ENCODE peak calls at places on chromosome 13, in four cellular contexts. One of them, this sample, is unnamed.

GRCh38 chr13:43959291-43959690 is 79.6 kb downstream of the LACC1 start:
- DNase-seq in HepG2: no peak
- DNase-seq in GM12878: no peak
- DNase-seq in H1: no peak
- DNase-seq in this sample: no peak

GRCh38 chr13:80881495-80882482 is 540.9 kb upstream of the SPRY2 start:
- DNase-seq in HepG2: no peak
- DNase-seq in GM12878: no peak
- DNase-seq in H1: no peak
- DNase-seq in this sample: peak; percentile 6

GRCh38 chr13:19632915-19633339 is 532 bp upstream of the MPHOSPH8 start:
- DNase-seq in HepG2: no peak
- DNase-seq in GM12878: no peak
- DNase-seq in H1: no peak
- DNase-seq in this sample: no peak

GRCh38 chr13:75316427-75316826 is 165.5 kb downstream of the TBC1D4 start:
- DNase-seq in HepG2: no peak
- DNase-seq in GM12878: no peak
- DNase-seq in H1: no peak
- DNase-seq in this sample: no peak

GRCh38 chr13:80035096-80035495 is 305.8 kb downstream of the SPRY2 start:
- DNase-seq in HepG2: no peak
- DNase-seq in GM12878: no peak
- DNase-seq in H1: no peak
- DNase-seq in this sample: no peak

GRCh38 chr13:50685491-50685890 is 158.0 kb downstream of the DLEU7 start:
- DNase-seq in HepG2: no peak
- DNase-seq in GM12878: no peak
- DNase-seq in H1: no peak
- DNase-seq in this sample: no peak

GRCh38 chr13:78147905-78148304 is 229.3 kb upstream of the EDNRB start:
- DNase-seq in HepG2: no peak
- DNase-seq in GM12878: no peak
- DNase-seq in H1: no peak
- DNase-seq in this sample: no peak

GRCh38 chr13:69077267-69077666 is 1030.4 kb upstream of the ATXN8OS start:
- DNase-seq in HepG2: no peak
- DNase-seq in GM12878: no peak
- DNase-seq in H1: no peak
- DNase-seq in this sample: no peak

GRCh38 chr13:91574756-91575155 is 176.3 kb downstream of the GPC5 start:
- DNase-seq in HepG2: no peak
- DNase-seq in GM12878: no peak
- DNase-seq in H1: no peak
- DNase-seq in this sample: no peak

GRCh38 chr13:43348397-43348796 is 325.0 kb downstream of the DNAJC15 start:
- DNase-seq in HepG2: no peak
- DNase-seq in GM12878: no peak
- DNase-seq in H1: no peak
- DNase-seq in this sample: no peak

GRCh38 chr13:75405976-75406703 is 75.8 kb downstream of the TBC1D4 start:
- DNase-seq in HepG2: no peak
- DNase-seq in GM12878: no peak
- DNase-seq in H1: no peak
- DNase-seq in this sample: no peak

GRCh38 chr13:30103161-30103858 is 204.0 kb downstream of the KATNAL1 start:
- DNase-seq in HepG2: no peak
- DNase-seq in GM12878: no peak
- DNase-seq in H1: no peak
- DNase-seq in this sample: no peak

GRCh38 chr13:73765651-73766384 is 368.4 kb downstream of the KLF12 start:
- DNase-seq in HepG2: peak; percentile 75
- DNase-seq in GM12878: no peak
- DNase-seq in H1: peak; percentile 57
- DNase-seq in this sample: no peak

GRCh38 chr13:106286811-106287210 is 248.7 kb downstream of the EFNB2 start:
- DNase-seq in HepG2: no peak
- DNase-seq in GM12878: no peak
- DNase-seq in H1: no peak
- DNase-seq in this sample: no peak

GRCh38 chr13:30111810-30112209 is 195.5 kb downstream of the KATNAL1 start:
- DNase-seq in HepG2: peak; percentile 20
- DNase-seq in GM12878: no peak
- DNase-seq in H1: no peak
- DNase-seq in this sample: no peak

GRCh38 chr13:29359181-29359580 is 236.3 kb downstream of the SLC7A1 start:
- DNase-seq in HepG2: no peak
- DNase-seq in GM12878: no peak
- DNase-seq in H1: no peak
- DNase-seq in this sample: no peak

GRCh38 chr13:50543767-50544166 is 299.7 kb downstream of the DLEU7 start:
- DNase-seq in HepG2: no peak
- DNase-seq in GM12878: no peak
- DNase-seq in H1: no peak
- DNase-seq in this sample: no peak

GRCh38 chr13:109436841-109437240 is 349.5 kb downstream of the IRS2 start:
- DNase-seq in HepG2: no peak
- DNase-seq in GM12878: no peak
- DNase-seq in H1: no peak
- DNase-seq in this sample: no peak

GRCh38 chr13:61470801-61471200 is 55.2 kb upstream of the PCDH20 start:
- DNase-seq in HepG2: no peak
- DNase-seq in GM12878: no peak
- DNase-seq in H1: no peak
- DNase-seq in this sample: no peak

GRCh38 chr13:35389535-35389934 is 87.0 kb downstream of the MAB21L1 start:
- DNase-seq in HepG2: no peak
- DNase-seq in GM12878: no peak
- DNase-seq in H1: no peak
- DNase-seq in this sample: no peak

GRCh38 chr13:62185631-62186256 is 770.1 kb upstream of the PCDH20 start:
- DNase-seq in HepG2: no peak
- DNase-seq in GM12878: no peak
- DNase-seq in H1: no peak
- DNase-seq in this sample: no peak

GRCh38 chr13:104008571-104009435 is 942.6 kb upstream of the SLC10A2 start:
- DNase-seq in HepG2: no peak
- DNase-seq in GM12878: no peak
- DNase-seq in H1: no peak
- DNase-seq in this sample: no peak

GRCh38 chr13:77740931-77741586 is 43.6 kb downstream of the SLAIN1 start:
- DNase-seq in HepG2: no peak
- DNase-seq in GM12878: no peak
- DNase-seq in H1: no peak
- DNase-seq in this sample: no peak

GRCh38 chr13:23790591-23791170 is 98.5 kb downstream of the MIPEP start:
- DNase-seq in HepG2: no peak
- DNase-seq in GM12878: no peak
- DNase-seq in H1: no peak
- DNase-seq in this sample: no peak

GRCh38 chr13:78621086-78621485 is 17.7 kb upstream of the POU4F1 start:
- DNase-seq in HepG2: no peak
- DNase-seq in GM12878: no peak
- DNase-seq in H1: no peak
- DNase-seq in this sample: no peak

GRCh38 chr13:76725211-76725610 is 161.0 kb downstream of the KCTD12 start:
- DNase-seq in HepG2: no peak
- DNase-seq in GM12878: no peak
- DNase-seq in H1: no peak
- DNase-seq in this sample: no peak

GRCh38 chr13:59750860-59751259 is 412.9 kb downstream of the DIAPH3 start:
- DNase-seq in HepG2: no peak
- DNase-seq in GM12878: no peak
- DNase-seq in H1: peak; percentile 59
- DNase-seq in this sample: no peak

GRCh38 chr13:49932066-49932465 is 4.1 kb downstream of the SPRYD7 start:
- DNase-seq in HepG2: no peak
- DNase-seq in GM12878: no peak
- DNase-seq in H1: no peak
- DNase-seq in this sample: no peak

GRCh38 chr13:106376411-106377112 is 158.9 kb downstream of the EFNB2 start:
- DNase-seq in HepG2: no peak
- DNase-seq in GM12878: no peak
- DNase-seq in H1: no peak
- DNase-seq in this sample: no peak

GRCh38 chr13:60043262-60043661 is 120.5 kb downstream of the DIAPH3 start:
- DNase-seq in HepG2: no peak
- DNase-seq in GM12878: no peak
- DNase-seq in H1: no peak
- DNase-seq in this sample: no peak

GRCh38 chr13:98386632-98387031 is 190.3 kb downstream of the STK24 start:
- DNase-seq in HepG2: no peak
- DNase-seq in GM12878: no peak
- DNase-seq in H1: no peak
- DNase-seq in this sample: no peak

GRCh38 chr13:80337011-80337688 is 3.8 kb downstream of the SPRY2 start:
- DNase-seq in HepG2: no peak
- DNase-seq in GM12878: no peak
- DNase-seq in H1: no peak
- DNase-seq in this sample: no peak

GRCh38 chr13:73997964-73998363 is 136.2 kb downstream of the KLF12 start:
- DNase-seq in HepG2: no peak
- DNase-seq in GM12878: no peak
- DNase-seq in H1: no peak
- DNase-seq in this sample: no peak

GRCh38 chr13:53004605-53005004 is 24.0 kb upstream of the OLFM4 start:
- DNase-seq in HepG2: no peak
- DNase-seq in GM12878: no peak
- DNase-seq in H1: no peak
- DNase-seq in this sample: no peak

GRCh38 chr13:72726721-72727416 is 560 bp downstream of the MZT1 start:
- DNase-seq in HepG2: peak; percentile 36
- DNase-seq in GM12878: no peak
- DNase-seq in H1: no peak
- DNase-seq in this sample: peak; percentile 51

GRCh38 chr13:106213028-106213427 is 322.4 kb downstream of the EFNB2 start:
- DNase-seq in HepG2: no peak
- DNase-seq in GM12878: no peak
- DNase-seq in H1: no peak
- DNase-seq in this sample: no peak

GRCh38 chr13:111415216-111415615 is 94.8 kb downstream of the TEX29 start:
- DNase-seq in HepG2: no peak
- DNase-seq in GM12878: no peak
- DNase-seq in H1: no peak
- DNase-seq in this sample: no peak

GRCh38 chr13:44011036-44011435 is 131.3 kb downstream of the LACC1 start:
- DNase-seq in HepG2: no peak
- DNase-seq in GM12878: no peak
- DNase-seq in H1: no peak
- DNase-seq in this sample: no peak

DNA sequence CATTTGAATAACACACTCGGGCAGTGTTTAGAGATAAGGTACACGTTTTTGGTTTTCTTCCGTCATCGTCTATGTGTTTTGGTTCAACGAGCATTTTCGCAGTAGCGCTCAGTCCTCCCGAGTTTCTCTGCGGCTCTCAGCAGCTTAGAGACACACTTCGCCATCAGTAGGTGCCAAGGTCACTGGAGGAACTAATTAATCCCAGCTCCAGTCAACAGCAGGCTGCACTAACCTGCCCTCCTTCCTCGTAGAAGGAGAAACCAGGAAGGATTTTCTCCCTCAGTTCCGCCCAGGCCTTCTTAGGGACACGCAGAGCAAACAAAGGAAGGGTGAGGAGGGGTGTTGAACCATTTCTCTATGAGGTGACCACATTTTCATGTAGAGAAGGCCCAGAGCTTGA is 12.6 kb downstream of the MBNL2 start:
- DNase-seq in HepG2: no peak
- DNase-seq in GM12878: no peak
- DNase-seq in H1: no peak
- DNase-seq in this sample: no peak
- H3K27ac ChIP-seq in HepG2: peak overlapping the region; percentile 25
- H3K27ac ChIP-seq in GM12878: no peak overlapping the region
- H3K27ac ChIP-seq in H1: no peak overlapping the region
- H3K27ac ChIP-seq in this sample: no peak overlapping the region

DNA sequence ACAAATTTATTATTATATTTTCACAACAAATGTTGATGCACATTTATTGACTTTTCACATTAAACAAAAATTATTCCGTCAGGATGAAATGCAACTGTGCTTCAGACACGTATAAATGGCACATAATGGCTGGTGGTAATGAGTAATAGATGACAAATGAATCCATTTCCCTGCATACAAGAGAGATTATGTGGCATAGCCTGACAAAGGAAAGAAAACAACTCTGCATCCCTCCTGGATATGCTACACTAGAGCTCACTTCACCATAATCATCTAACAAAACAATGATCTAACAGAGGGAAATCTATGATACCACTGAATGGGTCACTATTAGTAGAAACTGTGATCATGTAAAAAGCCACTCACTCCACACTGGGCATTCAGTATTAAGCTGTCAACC is 1498.4 kb downstream of the EFNB2 start:
- DNase-seq in HepG2: no peak
- DNase-seq in GM12878: no peak
- DNase-seq in H1: no peak
- DNase-seq in this sample: no peak
- TF ChIP-seq USF2 in HepG2: no peak
- TF ChIP-seq USF2 in GM12878: no peak
- TF ChIP-seq USF2 in H1: no peak
- TF ChIP-seq USF2 in this sample: no peak

GRCh38 chr13:28329395-28330158 is 165.4 kb downstream of the FLT1 start:
- DNase-seq in HepG2: no peak
- DNase-seq in GM12878: no peak
- DNase-seq in H1: no peak
- DNase-seq in this sample: no peak
- TF ChIP-seq ZNF274 in HepG2: no peak
- TF ChIP-seq ZNF274 in GM12878: no peak
- TF ChIP-seq ZNF274 in H1: no peak
- TF ChIP-seq ZNF274 in this sample: no peak

GRCh38 chr13:41596190-41596589 is 138.8 kb downstream of the RGCC start:
- DNase-seq in HepG2: no peak
- DNase-seq in GM12878: no peak
- DNase-seq in H1: no peak
- DNase-seq in this sample: no peak
- H3K27ac ChIP-seq in HepG2: no peak overlapping the region
- H3K27ac ChIP-seq in GM12878: no peak overlapping the region
- H3K27ac ChIP-seq in H1: no peak overlapping the region
- H3K27ac ChIP-seq in this sample: no peak overlapping the region

GRCh38 chr13:57740719-57741118 is 109.2 kb downstream of the PCDH17 start:
- DNase-seq in HepG2: no peak
- DNase-seq in GM12878: no peak
- DNase-seq in H1: no peak
- DNase-seq in this sample: no peak
- TF ChIP-seq USF2 in HepG2: no peak
- TF ChIP-seq USF2 in GM12878: no peak
- TF ChIP-seq USF2 in H1: no peak
- TF ChIP-seq USF2 in this sample: no peak